ENCODE peak calls at places on chromosomes 12 and 14, in eight cellular contexts. T is left ventricle myocardium inferior, G is small intestine, L is A549, B is neuronal stem cell, F is psoas muscle, H is adipocyte, E is suprapubic skin. Q is an unnamed sample. For H3K4me1, the result is how much of the 10 kb centered on the place peaks cover.

GRCh38 chr12:42076976-42077375 is 67.7 kb downstream of the GXYLT1 start:
- DNase-seq in L (no peak), G (no peak), B (no peak), F (no peak), H (no peak), T (no peak), E (no peak), Q (no peak)

GRCh38 chr14:59159169-59159568 is 29.3 kb upstream of the DAAM1 start:
- DNase-seq in F (no peak), G (no peak), T (no peak), E (no peak), L (no peak), B (no peak), H (peak), Q (no peak)

GRCh38 chr12:56721721-56722120 is 3.4 kb downstream of the NACA start:
- DNase-seq in H (no peak), E (no peak), B (no peak), G (no peak), F (no peak), L (no peak), T (no peak), Q (no peak)

GRCh38 chr14:100383727-100384158 is 60.6 kb downstream of the SLC25A47 start:
- DNase-seq in L (peak), G (peak), E (no peak), F (peak), T (peak), B (peak), H (peak), Q (peak)

GRCh38 chr12:62738105-62738504 is 196.8 kb downstream of the PPM1H start:
- DNase-seq in B (no peak), H (no peak), E (no peak), L (no peak), T (no peak), G (no peak), F (no peak), Q (no peak)

GRCh38 chr12:45458854-45459807 is 243.2 kb downstream of the ANO6 start:
- DNase-seq in L (no peak), H (no peak), T (no peak), B (no peak), E (no peak), G (no peak), F (no peak), Q (no peak)

GRCh38 chr12:51798507-51798906 is 50.0 kb downstream of the FIGNL2 start:
- DNase-seq in F (no peak), H (no peak), E (no peak), T (no peak), L (no peak), B (no peak), G (no peak), Q (no peak)

GRCh38 chr14:94631536-94632304 is 19.5 kb downstream of the SERPINA3 start:
- DNase-seq in L (no peak), H (no peak), F (no peak), B (no peak), E (no peak), G (no peak), T (no peak), Q (no peak)

GRCh38 chr12:94818970-94819369 is 168.6 kb upstream of the TMCC3 start:
- DNase-seq in F (no peak), T (no peak), H (no peak), E (no peak), L (no peak), G (no peak), B (no peak), Q (no peak)

GRCh38 chr12:105980533-105980932 is 158.2 kb downstream of the NUAK1 start:
- DNase-seq in E (no peak), H (no peak), B (no peak), G (no peak), L (no peak), T (no peak), F (no peak), Q (no peak)

GRCh38 chr14:51597511-51597920 is 54.2 kb upstream of the FRMD6 start:
- DNase-seq in H (no peak), G (no peak), F (no peak), E (no peak), L (no peak), T (no peak), B (no peak), Q (no peak)

GRCh38 chr14:48023881-48024280 is 348.5 kb upstream of the MDGA2 start:
- DNase-seq in F (no peak), T (no peak), B (no peak), G (no peak), E (no peak), H (no peak), L (no peak), Q (no peak)

GRCh38 chr14:52119030-52119429 is 50.2 kb upstream of the NID2 start:
- DNase-seq in G (no peak), B (no peak), T (no peak), L (no peak), H (no peak), E (no peak), F (no peak), Q (peak)

GRCh38 chr14:32313977-32314376 is 15.1 kb upstream of the AKAP6 start:
- DNase-seq in H (no peak), T (no peak), F (no peak), G (peak), B (no peak), L (no peak), E (no peak), Q (no peak)

GRCh38 chr12:38268612-38269011 is 48.0 kb upstream of the ALG10B start:
- DNase-seq in H (no peak), E (no peak), T (no peak), L (no peak), F (no peak), B (no peak), G (no peak), Q (no peak)
- H3K4me1 ChIP-seq in H (under half), E (under half), T (under half), L (under half), F (under half), B (under half), G (under half), Q (under half)

GRCh38 chr14:62030387-62030786 is 268.2 kb downstream of the SNAPC1 start:
- DNase-seq in F (no peak), E (no peak), B (no peak), L (no peak), T (no peak), H (no peak), G (no peak), Q (no peak)
- H3K4me1 ChIP-seq in F (under half), E (under half), B (under half), L (under half), T (under half), H (under half), G (under half), Q (under half)

DNA sequence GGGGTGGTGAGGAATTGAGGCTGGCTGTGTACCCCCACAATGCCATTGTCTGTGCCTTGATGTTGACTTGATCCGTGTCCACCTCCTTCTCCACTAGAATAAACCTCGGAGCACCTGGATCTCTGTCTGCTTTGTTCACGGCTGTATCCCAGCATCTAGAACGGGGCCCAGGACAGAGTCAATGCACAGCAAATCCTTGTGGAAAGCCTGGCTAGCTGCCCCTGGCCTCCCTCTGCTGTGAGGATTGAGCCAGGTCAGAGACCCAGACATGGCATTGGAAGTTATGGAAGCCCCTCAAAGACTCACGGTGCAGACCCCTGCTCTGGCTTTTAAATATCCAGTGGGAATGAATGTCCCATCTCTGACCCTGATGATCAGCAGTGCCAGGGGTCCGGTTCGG is 109.2 kb downstream of the SCARB1 start:
- DNase-seq in E (no peak), B (no peak), H (no peak), T (no peak), F (no peak), L (no peak), G (no peak), Q (no peak)
- H3K4me1 ChIP-seq in E (under half), B (under half), H (under half), T (half or more), F (under half), L (under half), G (under half), Q (under half)

GRCh38 chr14:92655372-92655771 is 93.1 kb downstream of the LGMN start:
- DNase-seq in F (no peak), L (no peak), T (no peak), H (no peak), B (no peak), E (no peak), G (no peak), Q (no peak)
- H3K4me1 ChIP-seq in F (under half), L (under half), T (under half), H (under half), B (under half), E (under half), G (under half), Q (half or more)

GRCh38 chr14:105068818-105069217 is 3.6 kb upstream of the GPR132 start:
- DNase-seq in F (no peak), T (no peak), G (no peak), H (no peak), E (no peak), B (no peak), L (no peak), Q (no peak)

GRCh38 chr14:105067969-105068301 is 2.7 kb upstream of the GPR132 start:
- DNase-seq in F (peak), H (no peak), G (no peak), T (no peak), L (no peak), E (no peak), B (no peak), Q (no peak)

GRCh38 chr14:105066285-105067071 is 1.2 kb upstream of the GPR132 start:
- DNase-seq in T (no peak), G (no peak), B (no peak), H (no peak), F (no peak), L (no peak), E (peak), Q (no peak)

GRCh38 chr14:105065280-105066228 is at the start of gene GPR132:
- DNase-seq in L (no peak), E (peak), H (no peak), B (no peak), T (peak), G (peak), F (peak), Q (peak)

DNA sequence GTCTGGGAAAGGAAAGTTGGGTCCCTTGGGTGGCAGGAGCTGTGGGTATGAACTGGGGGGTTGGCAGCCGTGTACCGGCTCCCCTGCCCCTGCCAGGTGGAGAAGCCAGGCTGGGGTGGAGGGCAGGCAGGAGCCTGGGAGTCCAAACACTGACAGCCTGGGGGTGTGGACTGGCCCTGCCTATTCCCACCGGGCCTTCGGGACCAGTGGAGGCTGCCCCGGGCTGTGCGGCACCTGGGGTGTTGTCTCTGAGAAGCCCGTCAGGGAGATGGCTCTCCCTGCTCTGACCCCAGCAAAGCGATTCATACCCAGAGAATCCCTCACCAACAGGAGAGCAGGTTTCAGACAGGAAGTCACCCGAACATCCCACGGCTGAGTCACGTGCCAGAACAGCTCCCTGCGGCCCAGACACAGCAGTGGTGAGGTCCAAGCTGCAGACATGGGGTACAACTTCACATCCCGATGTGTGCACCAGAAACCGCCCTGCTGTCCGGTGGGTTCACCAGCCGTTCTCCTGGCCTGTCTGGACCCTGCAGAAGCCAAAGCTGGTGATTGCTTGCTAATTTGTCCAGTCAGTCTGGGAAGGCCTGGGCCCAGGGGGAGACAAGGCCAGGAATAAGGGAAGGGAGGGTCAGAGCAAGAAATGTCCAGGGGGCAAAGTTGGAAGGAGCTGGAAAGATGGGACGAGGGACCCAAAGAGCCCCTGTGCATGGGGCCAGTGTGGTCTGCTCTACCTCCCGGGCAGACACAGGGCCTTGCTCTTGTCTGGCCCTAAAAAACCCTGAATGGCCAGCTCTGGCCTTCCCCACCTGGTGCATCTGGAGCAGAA is 2.1 kb upstream of the GPR132 start:
- DNase-seq in L (no peak), F (peak), G (peak), T (no peak), H (peak), E (no peak), B (no peak), Q (no peak)
- H3K4me1 ChIP-seq in L (under half), F (under half), G (under half), T (half or more), H (under half), E (under half), B (under half), Q (under half)

GRCh38 chr14:24311837-24312615 is 724 bp downstream of the LTB4R start:
- DNase-seq in H (peak), L (no peak), T (no peak), E (no peak), G (no peak), B (no peak), F (no peak), Q (no peak)

GRCh38 chr14:24314377-24315193 is 3.3 kb downstream of the LTB4R start:
- DNase-seq in B (no peak), T (no peak), E (no peak), L (no peak), G (no peak), F (peak), H (no peak), Q (no peak)

GRCh38 chr14:24313912-24314311 is 2.6 kb downstream of the LTB4R start:
- DNase-seq in H (no peak), B (no peak), T (no peak), L (no peak), G (no peak), F (no peak), E (no peak), Q (no peak)

GRCh38 chr14:24310666-24311604 is at the start of gene LTB4R:
- DNase-seq in E (peak), B (no peak), L (no peak), H (peak), F (peak), G (peak), T (peak), Q (peak)

GRCh38 chr14:24312736-24313507 is 1.6 kb downstream of the LTB4R start:
- DNase-seq in T (no peak), L (no peak), H (no peak), G (peak), B (no peak), F (peak), E (no peak), Q (peak)
- H3K4me1 ChIP-seq in T (half or more), L (under half), H (under half), G (under half), B (under half), F (under half), E (half or more), Q (under half)

DNA sequence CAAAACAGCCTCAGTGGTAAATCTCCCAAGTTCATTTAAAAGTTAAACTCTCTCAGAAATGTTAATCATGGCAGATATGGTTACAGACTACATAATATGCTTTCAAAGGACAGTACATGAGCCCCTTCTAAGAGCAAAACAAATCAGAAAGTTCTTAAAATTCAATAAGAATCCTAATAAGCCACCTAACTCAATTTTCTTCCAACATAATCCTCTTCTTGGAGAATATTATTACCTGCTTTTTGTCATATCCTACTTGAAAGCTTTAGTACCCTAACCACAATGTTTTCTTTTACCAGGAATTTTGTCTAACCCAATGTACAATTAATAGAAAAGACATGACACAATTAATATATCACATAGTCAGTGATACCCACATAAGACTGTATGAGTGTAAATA is 236.5 kb upstream of the ATP2B1 start:
- DNase-seq in B (no peak), E (no peak), G (no peak), L (no peak), F (no peak), T (no peak), H (no peak), Q (no peak)
- H3K4me1 ChIP-seq in B (under half), E (under half), G (under half), L (under half), F (under half), T (under half), H (under half), Q (under half)

GRCh38 chr14:24335461-24336146 is 733 bp upstream of the ADCY4 start:
- DNase-seq in T (no peak), F (no peak), L (no peak), B (no peak), E (no peak), H (no peak), G (no peak), Q (no peak)
- H3K4me1 ChIP-seq in T (half or more), F (under half), L (under half), B (under half), E (half or more), H (under half), G (under half), Q (under half)

DNA sequence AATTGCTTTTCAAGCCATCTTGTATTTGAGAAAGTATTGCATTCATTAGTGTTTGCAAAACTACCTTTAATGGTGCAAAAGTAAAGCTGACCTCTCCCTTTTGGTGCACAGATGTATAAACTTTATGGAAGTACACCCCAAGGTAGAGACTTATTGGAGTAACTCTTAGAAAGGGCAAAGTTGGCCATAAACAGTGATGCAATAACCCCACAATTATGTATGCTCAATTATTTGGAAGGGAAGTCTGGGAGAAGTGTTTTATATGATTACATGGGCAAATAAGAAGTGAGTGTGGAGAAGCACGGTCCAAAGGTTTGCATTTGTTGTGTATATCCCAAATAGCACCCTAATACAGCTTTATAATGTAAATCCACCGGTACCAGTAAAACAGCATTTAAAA is 70.3 kb downstream of the HMGA2 start:
- DNase-seq in T (no peak), B (no peak), G (peak), H (peak), L (no peak), E (no peak), F (no peak), Q (no peak)
- H3K4me1 ChIP-seq in T (under half), B (under half), G (under half), H (half or more), L (half or more), E (under half), F (under half), Q (under half)

GRCh38 chr12:47821346-47821706 is 1.6 kb upstream of the HDAC7 start:
- DNase-seq in E (no peak), H (no peak), L (no peak), B (no peak), G (no peak), T (no peak), F (peak), Q (no peak)
- H3K4me1 ChIP-seq in E (half or more), H (half or more), L (half or more), B (under half), G (under half), T (half or more), F (under half), Q (half or more)